ENCODE peak calls at places on chromosome 11, in six cellular contexts. One of them, this sample, is unnamed.
A peak's percentile ranks its signal among the peaks of the same experiment; 100 is the strongest.

GRCh38 chr11:104883342-104883741 is 14.9 kb downstream of the CASP12 start:
- DNase-seq in H4: no peak
- DNase-seq in AG04449: no peak
- DNase-seq in HL-60: no peak
- DNase-seq in activated CD4-positive, alpha-beta T cell treated with anti-CD3 and anti-CD28 coated beads for 36 hours: peak; percentile 5
- DNase-seq in hypothalamus: no peak
- DNase-seq in this sample: no peak

GRCh38 chr11:128688031-128688713 is 5.7 kb upstream of the FLI1 start:
- DNase-seq in hypothalamus: no peak
- DNase-seq in AG04449: no peak
- DNase-seq in activated CD4-positive, alpha-beta T cell treated with anti-CD3 and anti-CD28 coated beads for 36 hours: no peak
- DNase-seq in H4: no peak
- DNase-seq in HL-60: no peak
- DNase-seq in this sample: no peak

GRCh38 chr11:130478204-130478701 is 29.8 kb downstream of the ADAMTS15 start:
- DNase-seq in HL-60: no peak
- DNase-seq in hypothalamus: no peak
- DNase-seq in H4: peak; percentile 81
- DNase-seq in activated CD4-positive, alpha-beta T cell treated with anti-CD3 and anti-CD28 coated beads for 36 hours: no peak
- DNase-seq in AG04449: peak; percentile 54
- DNase-seq in this sample: peak; percentile 79

GRCh38 chr11:61732705-61733104 is 19.7 kb upstream of the MYRF start:
- DNase-seq in hypothalamus: no peak
- DNase-seq in H4: no peak
- DNase-seq in activated CD4-positive, alpha-beta T cell treated with anti-CD3 and anti-CD28 coated beads for 36 hours: no peak
- DNase-seq in AG04449: no peak
- DNase-seq in HL-60: no peak
- DNase-seq in this sample: no peak

GRCh38 chr11:2309251-2310072 is 7.6 kb downstream of the TSPAN32 start:
- DNase-seq in hypothalamus: no peak
- DNase-seq in H4: no peak
- DNase-seq in HL-60: no peak
- DNase-seq in AG04449: no peak
- DNase-seq in activated CD4-positive, alpha-beta T cell treated with anti-CD3 and anti-CD28 coated beads for 36 hours: no peak
- DNase-seq in this sample: no peak

GRCh38 chr11:61116426-61117214 is 14.3 kb downstream of the CD5 start:
- DNase-seq in AG04449: no peak
- DNase-seq in H4: no peak
- DNase-seq in hypothalamus: no peak
- DNase-seq in HL-60: no peak
- DNase-seq in activated CD4-positive, alpha-beta T cell treated with anti-CD3 and anti-CD28 coated beads for 36 hours: peak; percentile 42
- DNase-seq in this sample: no peak

GRCh38 chr11:64181506-64182411 is 4.2 kb upstream of the STIP1 start:
- DNase-seq in AG04449: peak; percentile 54
- DNase-seq in hypothalamus: peak; percentile 72
- DNase-seq in HL-60: peak; percentile 80
- DNase-seq in H4: peak; percentile 93
- DNase-seq in activated CD4-positive, alpha-beta T cell treated with anti-CD3 and anti-CD28 coated beads for 36 hours: peak; percentile 81
- DNase-seq in this sample: peak; percentile 94

GRCh38 chr11:25910090-25910489 is 421.8 kb upstream of the ANO3 start:
- DNase-seq in hypothalamus: no peak
- DNase-seq in H4: peak; percentile 6
- DNase-seq in HL-60: no peak
- DNase-seq in activated CD4-positive, alpha-beta T cell treated with anti-CD3 and anti-CD28 coated beads for 36 hours: no peak
- DNase-seq in AG04449: no peak
- DNase-seq in this sample: no peak

This sample was measured in SJCRH30.